ENCODE peak calls at places on chromosome 2, in four cellular contexts. One of them, this sample, is unnamed.

GRCh38 chr2:12824771-12825363 is 108.1 kb downstream of the TRIB2 start:
- DNase-seq in CD4-positive, alpha-beta memory T cell: no peak
- DNase-seq in testis: no peak
- DNase-seq in brain microvascular endothelial cell: no peak
- DNase-seq in this sample: no peak

GRCh38 chr2:181738483-181739015 is 58.2 kb upstream of the NEUROD1 start:
- DNase-seq in CD4-positive, alpha-beta memory T cell: no peak
- DNase-seq in testis: no peak
- DNase-seq in brain microvascular endothelial cell: no peak
- DNase-seq in this sample: no peak

GRCh38 chr2:7900593-7900992 is 781.3 kb upstream of the ID2 start:
- DNase-seq in CD4-positive, alpha-beta memory T cell: no peak
- DNase-seq in testis: no peak
- DNase-seq in brain microvascular endothelial cell: no peak
- DNase-seq in this sample: no peak

GRCh38 chr2:235468978-235469694 is 24.7 kb upstream of the AGAP1 start:
- DNase-seq in CD4-positive, alpha-beta memory T cell: no peak
- DNase-seq in testis: no peak
- DNase-seq in brain microvascular endothelial cell: peak; percentile 91
- DNase-seq in this sample: peak; percentile 71

GRCh38 chr2:42135381-42136312 is 33.5 kb upstream of the EML4 start:
- DNase-seq in CD4-positive, alpha-beta memory T cell: no peak
- DNase-seq in testis: no peak
- DNase-seq in brain microvascular endothelial cell: no peak
- DNase-seq in this sample: no peak

GRCh38 chr2:12303181-12304030 is 413.3 kb upstream of the TRIB2 start:
- DNase-seq in CD4-positive, alpha-beta memory T cell: peak; percentile 39
- DNase-seq in testis: no peak
- DNase-seq in brain microvascular endothelial cell: peak; percentile 90
- DNase-seq in this sample: peak; percentile 94

GRCh38 chr2:20214566-20215182 is 10.3 kb downstream of the SDC1 start:
- DNase-seq in CD4-positive, alpha-beta memory T cell: no peak
- DNase-seq in testis: no peak
- DNase-seq in brain microvascular endothelial cell: no peak
- DNase-seq in this sample: no peak

GRCh38 chr2:231648579-231649174 is 56.0 kb downstream of the TEX44 start:
- DNase-seq in CD4-positive, alpha-beta memory T cell: no peak
- DNase-seq in testis: peak; percentile 69
- DNase-seq in brain microvascular endothelial cell: peak; percentile 51
- DNase-seq in this sample: no peak

GRCh38 chr2:43838560-43839267 is at the start of the genes ABCG5 and ABCG8:
- DNase-seq in CD4-positive, alpha-beta memory T cell: no peak
- DNase-seq in testis: no peak
- DNase-seq in brain microvascular endothelial cell: no peak
- DNase-seq in this sample: no peak

GRCh38 chr2:231810905-231811304 is 24.7 kb downstream of the COPS7B start:
- DNase-seq in CD4-positive, alpha-beta memory T cell: no peak
- DNase-seq in testis: no peak
- DNase-seq in brain microvascular endothelial cell: peak; percentile 68
- DNase-seq in this sample: peak; percentile 47

GRCh38 chr2:130797493-130798435 is 39.0 kb upstream of the ARHGEF4 start:
- DNase-seq in CD4-positive, alpha-beta memory T cell: peak; percentile 83
- DNase-seq in testis: peak; percentile 94
- DNase-seq in brain microvascular endothelial cell: peak; percentile 74
- DNase-seq in this sample: peak; percentile 39

GRCh38 chr2:238928520-238929241 is 80.8 kb downstream of the TWIST2 start:
- DNase-seq in CD4-positive, alpha-beta memory T cell: no peak
- DNase-seq in testis: no peak
- DNase-seq in brain microvascular endothelial cell: no peak
- DNase-seq in this sample: no peak

GRCh38 chr2:23293063-23293462 is 91.9 kb upstream of the KLHL29 start:
- DNase-seq in CD4-positive, alpha-beta memory T cell: no peak
- DNase-seq in testis: no peak
- DNase-seq in brain microvascular endothelial cell: peak; percentile 18
- DNase-seq in this sample: no peak

GRCh38 chr2:26623541-26624497 is 17.3 kb downstream of the CIB4 start:
- DNase-seq in CD4-positive, alpha-beta memory T cell: no peak
- DNase-seq in testis: peak; percentile 12
- DNase-seq in brain microvascular endothelial cell: peak; percentile 45
- DNase-seq in this sample: no peak

GRCh38 chr2:226310081-226310625 is 489.5 kb downstream of the IRS1 start:
- DNase-seq in CD4-positive, alpha-beta memory T cell: no peak
- DNase-seq in testis: no peak
- DNase-seq in brain microvascular endothelial cell: peak; percentile 12
- DNase-seq in this sample: peak; percentile 36

GRCh38 chr2:178211943-178212342 is 17.6 kb downstream of the OSBPL6 start:
- DNase-seq in CD4-positive, alpha-beta memory T cell: no peak
- DNase-seq in testis: no peak
- DNase-seq in brain microvascular endothelial cell: no peak
- DNase-seq in this sample: no peak
- H3K4me3 ChIP-seq in CD4-positive, alpha-beta memory T cell: no peak overlapping the region
- H3K4me3 ChIP-seq in testis: no peak overlapping the region
- H3K4me3 ChIP-seq in brain microvascular endothelial cell: no peak overlapping the region
- H3K4me3 ChIP-seq in this sample: no peak overlapping the region

DNA sequence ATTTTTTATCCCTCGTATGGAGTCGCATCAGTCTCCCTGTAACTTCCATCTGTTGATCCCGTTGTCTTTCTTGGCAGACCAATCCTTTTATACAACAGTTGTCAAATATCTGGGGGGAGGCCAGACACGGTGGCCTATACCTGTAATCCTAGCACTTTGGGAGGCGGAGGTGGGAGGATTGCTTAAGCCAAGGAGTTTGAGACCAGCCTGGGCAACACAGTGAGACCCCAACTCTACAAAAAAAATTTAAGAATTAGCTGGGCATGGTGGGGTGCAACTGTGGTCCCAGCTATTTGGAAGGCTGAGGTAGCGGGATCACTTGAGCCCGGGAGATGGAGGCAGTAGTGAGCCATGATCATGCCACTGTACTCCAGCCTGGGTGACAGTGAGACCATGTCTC is 2.0 kb downstream of the XRCC5 start:
- DNase-seq in CD4-positive, alpha-beta memory T cell: no peak
- DNase-seq in testis: no peak
- DNase-seq in brain microvascular endothelial cell: no peak
- DNase-seq in this sample: no peak
- H3K4me3 ChIP-seq in CD4-positive, alpha-beta memory T cell: no peak overlapping the region
- H3K4me3 ChIP-seq in testis: no peak overlapping the region
- H3K4me3 ChIP-seq in brain microvascular endothelial cell: no peak overlapping the region
- H3K4me3 ChIP-seq in this sample: no peak overlapping the region

GRCh38 chr2:28380185-28380584 is 12.5 kb upstream of the FOSL2 start:
- DNase-seq in CD4-positive, alpha-beta memory T cell: no peak
- DNase-seq in testis: no peak
- DNase-seq in brain microvascular endothelial cell: no peak
- DNase-seq in this sample: no peak
- H3K4me3 ChIP-seq in CD4-positive, alpha-beta memory T cell: no peak overlapping the region
- H3K4me3 ChIP-seq in testis: no peak overlapping the region
- H3K4me3 ChIP-seq in brain microvascular endothelial cell: no peak overlapping the region
- H3K4me3 ChIP-seq in this sample: no peak overlapping the region

GRCh38 chr2:129441610-129442009 is 537.9 kb upstream of the RAB6C start:
- DNase-seq in CD4-positive, alpha-beta memory T cell: no peak
- DNase-seq in testis: no peak
- DNase-seq in brain microvascular endothelial cell: no peak
- DNase-seq in this sample: no peak

GRCh38 chr2:129438501-129439057 is 540.9 kb upstream of the RAB6C start:
- DNase-seq in CD4-positive, alpha-beta memory T cell: no peak
- DNase-seq in testis: no peak
- DNase-seq in brain microvascular endothelial cell: no peak
- DNase-seq in this sample: no peak

GRCh38 chr2:129439686-129440302 is 539.7 kb upstream of the RAB6C start:
- DNase-seq in CD4-positive, alpha-beta memory T cell: no peak
- DNase-seq in testis: no peak
- DNase-seq in brain microvascular endothelial cell: no peak
- DNase-seq in this sample: no peak

GRCh38 chr2:129444417-129445150 is 534.9 kb upstream of the RAB6C start:
- DNase-seq in CD4-positive, alpha-beta memory T cell: no peak
- DNase-seq in testis: no peak
- DNase-seq in brain microvascular endothelial cell: no peak
- DNase-seq in this sample: no peak

GRCh38 chr2:129443235-129443884 is 536.1 kb upstream of the RAB6C start:
- DNase-seq in CD4-positive, alpha-beta memory T cell: no peak
- DNase-seq in testis: no peak
- DNase-seq in brain microvascular endothelial cell: no peak
- DNase-seq in this sample: no peak
- H3K4me3 ChIP-seq in CD4-positive, alpha-beta memory T cell: no peak overlapping the region
- H3K4me3 ChIP-seq in testis: no peak overlapping the region
- H3K4me3 ChIP-seq in brain microvascular endothelial cell: no peak overlapping the region
- H3K4me3 ChIP-seq in this sample: no peak overlapping the region

GRCh38 chr2:55416826-55417568 is 2.7 kb downstream of the CCDC88A start:
- DNase-seq in CD4-positive, alpha-beta memory T cell: no peak
- DNase-seq in testis: no peak
- DNase-seq in brain microvascular endothelial cell: no peak
- DNase-seq in this sample: no peak
- H3K4me3 ChIP-seq in CD4-positive, alpha-beta memory T cell: no peak overlapping the region
- H3K4me3 ChIP-seq in testis: no peak overlapping the region
- H3K4me3 ChIP-seq in brain microvascular endothelial cell: peak overlapping the region; percentile 85
- H3K4me3 ChIP-seq in this sample: peak overlapping the region; percentile 96

DNA sequence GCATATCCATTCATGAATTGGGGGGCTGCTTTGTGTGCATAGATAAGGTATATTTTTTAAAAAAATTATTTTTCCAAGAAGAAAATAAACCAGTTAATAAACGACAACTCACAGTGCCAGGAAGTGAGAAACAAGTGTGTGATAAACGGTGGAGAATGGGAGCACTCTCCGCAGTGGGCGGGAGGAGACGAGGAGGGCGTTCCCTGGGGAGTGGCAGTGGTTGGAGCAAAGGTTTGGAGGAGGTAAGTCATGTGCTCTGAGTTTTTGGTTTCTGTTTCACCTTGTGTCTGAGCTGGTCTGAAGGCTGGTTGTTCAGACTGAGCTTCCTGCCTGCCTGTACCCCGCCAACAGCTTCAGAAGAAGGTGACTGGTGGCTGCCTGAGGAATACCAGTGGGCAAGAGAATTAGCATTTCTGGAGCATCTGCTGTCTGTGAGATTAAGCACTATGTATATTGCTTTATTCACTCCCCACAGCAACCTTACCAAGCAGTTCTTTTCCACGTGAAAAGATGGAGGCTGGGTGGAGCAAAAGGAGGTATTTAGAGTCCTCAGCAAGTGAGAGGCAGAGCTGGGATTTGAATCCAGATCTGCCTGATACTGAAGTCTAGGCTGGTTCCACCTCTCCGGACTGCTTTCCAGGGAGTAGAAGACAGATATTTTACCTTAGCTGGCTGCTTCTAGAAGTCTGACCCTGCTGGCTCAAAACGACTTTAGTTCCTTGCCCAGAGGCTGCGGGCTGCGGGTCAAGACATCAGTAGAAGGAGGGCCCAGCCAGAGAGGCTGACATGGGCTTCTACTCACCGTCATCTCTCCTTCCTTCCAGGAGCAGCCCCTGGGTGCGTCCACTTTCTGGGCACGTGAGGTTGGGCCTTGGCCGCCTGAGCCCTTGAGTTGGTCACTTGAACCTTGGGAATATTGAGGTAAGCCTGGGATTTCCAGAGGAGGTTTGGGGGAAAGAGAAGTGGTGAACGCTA is 26.9 kb upstream of the CASP8 start:
- DNase-seq in CD4-positive, alpha-beta memory T cell: peak; percentile 94
- DNase-seq in testis: peak; percentile 35
- DNase-seq in brain microvascular endothelial cell: no peak
- DNase-seq in this sample: no peak
- H3K4me3 ChIP-seq in CD4-positive, alpha-beta memory T cell: peak overlapping the region; percentile 94
- H3K4me3 ChIP-seq in testis: peak overlapping the region; percentile 9
- H3K4me3 ChIP-seq in brain microvascular endothelial cell: no peak overlapping the region
- H3K4me3 ChIP-seq in this sample: no peak overlapping the region